ENCODE peak calls at places on chromosomes 16 and 17, in seven cellular contexts. D, V, S, R, N, Y and I are unnamed samples.

GRCh38 chr17:319266-319665 is 33.3 kb downstream of the RPH3AL start:
- DNase-seq in D (no peak), V (no peak), S (no peak), R (no peak), N (no peak), Y (no peak), I (no peak)

GRCh38 chr17:40190197-40191021 is 13.1 kb downstream of the RAPGEFL1 start:
- DNase-seq in D (no peak), V (no peak), S (no peak), R (no peak), N (no peak), Y (peak), I (peak)

GRCh38 chr17:15398736-15399331 is 57.4 kb upstream of the TEKT3 start:
- DNase-seq in D (peak), V (no peak), S (peak), R (no peak), N (no peak), Y (no peak), I (no peak)

GRCh38 chr16:13988038-13988437 is 68.1 kb downstream of the ERCC4 start:
- DNase-seq in D (no peak), V (no peak), S (no peak), R (no peak), N (no peak), Y (no peak), I (no peak)

GRCh38 chr16:83615553-83615952 is 192.2 kb upstream of the HSBP1 start:
- DNase-seq in D (peak), V (no peak), S (peak), R (no peak), N (no peak), Y (no peak), I (no peak)

GRCh38 chr16:28623172-28623711 is 13.4 kb upstream of the SULT1A1 start:
- DNase-seq in D (no peak), V (peak), S (peak), R (peak), N (peak), Y (peak), I (peak)

GRCh38 chr16:71499775-71500364 is 10.7 kb upstream of the ZNF19 start:
- DNase-seq in D (peak), V (peak), S (peak), R (peak), N (peak), Y (peak), I (peak)

GRCh38 chr17:17344507-17345293 is 41.5 kb downstream of the NT5M start:
- DNase-seq in D (no peak), V (no peak), S (no peak), R (no peak), N (no peak), Y (no peak), I (no peak)

GRCh38 chr16:84726670-84727467 is 27.1 kb downstream of the USP10 start:
- DNase-seq in D (no peak), V (peak), S (no peak), R (no peak), N (no peak), Y (peak), I (no peak)

GRCh38 chr16:30434852-30435251 is 5.0 kb upstream of the DCTPP1 start:
- DNase-seq in D (no peak), V (no peak), S (no peak), R (no peak), N (no peak), Y (no peak), I (no peak)

GRCh38 chr17:29061036-29061435 is 18.1 kb downstream of the PIPOX start:
- DNase-seq in D (no peak), V (no peak), S (peak), R (no peak), N (no peak), Y (no peak), I (no peak)

GRCh38 chr17:718075-718474 is 3.4 kb upstream of the VPS53 start:
- DNase-seq in D (no peak), V (no peak), S (no peak), R (no peak), N (no peak), Y (no peak), I (no peak)

GRCh38 chr16:57600048-57600835 is 28.2 kb upstream of the ADGRG1 start:
- DNase-seq in D (no peak), V (peak), S (peak), R (peak), N (no peak), Y (peak), I (no peak)